ENCODE peak calls at places on chromosomes 13 and 19, in seven cellular contexts. One of them, this sample, is unnamed.

GRCh38 chr19:769610-770009 is 18.7 kb downstream of the MISP start:
- DNase-seq in lower lobe of right lung: no peak
- DNase-seq in activated CD4-positive, CD25-positive, alpha-beta regulatory T cell treated with anti-CD3 and anti-CD28 coated beads, Interleukin-2, amount 50 U/mL, for 16 hours: no peak
- DNase-seq in T-helper 1 cell: no peak
- DNase-seq in activated CD8-positive, alpha-beta memory T cell treated with anti-CD3 and anti-CD28 coated beads for 4 hours: no peak
- DNase-seq in stimulated activated CD8-positive, alpha-beta memory T cell treated with anti-CD3 and anti-CD28 coated beads, Interleukin-4, amount 100 ng/mL, for 24 hours: no peak
- DNase-seq in T-cell: no peak
- DNase-seq in this sample: no peak

GRCh38 chr19:7552781-7553180 is 17.3 kb downstream of the PNPLA6 start:
- DNase-seq in lower lobe of right lung: no peak
- DNase-seq in activated CD4-positive, CD25-positive, alpha-beta regulatory T cell treated with anti-CD3 and anti-CD28 coated beads, Interleukin-2, amount 50 U/mL, for 16 hours: no peak
- DNase-seq in T-helper 1 cell: no peak
- DNase-seq in activated CD8-positive, alpha-beta memory T cell treated with anti-CD3 and anti-CD28 coated beads for 4 hours: no peak
- DNase-seq in stimulated activated CD8-positive, alpha-beta memory T cell treated with anti-CD3 and anti-CD28 coated beads, Interleukin-4, amount 100 ng/mL, for 24 hours: no peak
- DNase-seq in T-cell: no peak
- DNase-seq in this sample: no peak

GRCh38 chr13:49063526-49063925 is 87.8 kb downstream of the FNDC3A start:
- DNase-seq in lower lobe of right lung: no peak
- DNase-seq in activated CD4-positive, CD25-positive, alpha-beta regulatory T cell treated with anti-CD3 and anti-CD28 coated beads, Interleukin-2, amount 50 U/mL, for 16 hours: no peak
- DNase-seq in T-helper 1 cell: no peak
- DNase-seq in activated CD8-positive, alpha-beta memory T cell treated with anti-CD3 and anti-CD28 coated beads for 4 hours: no peak
- DNase-seq in stimulated activated CD8-positive, alpha-beta memory T cell treated with anti-CD3 and anti-CD28 coated beads, Interleukin-4, amount 100 ng/mL, for 24 hours: no peak
- DNase-seq in T-cell: no peak
- DNase-seq in this sample: no peak

GRCh38 chr19:45938733-45939319 is 24.2 kb upstream of the NANOS2 start:
- DNase-seq in lower lobe of right lung: no peak
- DNase-seq in activated CD4-positive, CD25-positive, alpha-beta regulatory T cell treated with anti-CD3 and anti-CD28 coated beads, Interleukin-2, amount 50 U/mL, for 16 hours: no peak
- DNase-seq in T-helper 1 cell: no peak
- DNase-seq in activated CD8-positive, alpha-beta memory T cell treated with anti-CD3 and anti-CD28 coated beads for 4 hours: no peak
- DNase-seq in stimulated activated CD8-positive, alpha-beta memory T cell treated with anti-CD3 and anti-CD28 coated beads, Interleukin-4, amount 100 ng/mL, for 24 hours: no peak
- DNase-seq in T-cell: no peak
- DNase-seq in this sample: peak; percentile 49

GRCh38 chr19:42176649-42176989 is 40.9 kb downstream of the DEDD2 start:
- DNase-seq in lower lobe of right lung: no peak
- DNase-seq in activated CD4-positive, CD25-positive, alpha-beta regulatory T cell treated with anti-CD3 and anti-CD28 coated beads, Interleukin-2, amount 50 U/mL, for 16 hours: no peak
- DNase-seq in T-helper 1 cell: no peak
- DNase-seq in activated CD8-positive, alpha-beta memory T cell treated with anti-CD3 and anti-CD28 coated beads for 4 hours: no peak
- DNase-seq in stimulated activated CD8-positive, alpha-beta memory T cell treated with anti-CD3 and anti-CD28 coated beads, Interleukin-4, amount 100 ng/mL, for 24 hours: no peak
- DNase-seq in T-cell: no peak
- DNase-seq in this sample: no peak

GRCh38 chr13:112241288-112241687 is 134.9 kb upstream of the SPACA7 start:
- DNase-seq in lower lobe of right lung: no peak
- DNase-seq in activated CD4-positive, CD25-positive, alpha-beta regulatory T cell treated with anti-CD3 and anti-CD28 coated beads, Interleukin-2, amount 50 U/mL, for 16 hours: no peak
- DNase-seq in T-helper 1 cell: no peak
- DNase-seq in activated CD8-positive, alpha-beta memory T cell treated with anti-CD3 and anti-CD28 coated beads for 4 hours: no peak
- DNase-seq in stimulated activated CD8-positive, alpha-beta memory T cell treated with anti-CD3 and anti-CD28 coated beads, Interleukin-4, amount 100 ng/mL, for 24 hours: no peak
- DNase-seq in T-cell: no peak
- DNase-seq in this sample: no peak

GRCh38 chr19:55688422-55689218 is 13.6 kb downstream of the EPN1 start:
- DNase-seq in lower lobe of right lung: peak; percentile 36
- DNase-seq in activated CD4-positive, CD25-positive, alpha-beta regulatory T cell treated with anti-CD3 and anti-CD28 coated beads, Interleukin-2, amount 50 U/mL, for 16 hours: no peak
- DNase-seq in T-helper 1 cell: no peak
- DNase-seq in activated CD8-positive, alpha-beta memory T cell treated with anti-CD3 and anti-CD28 coated beads for 4 hours: no peak
- DNase-seq in stimulated activated CD8-positive, alpha-beta memory T cell treated with anti-CD3 and anti-CD28 coated beads, Interleukin-4, amount 100 ng/mL, for 24 hours: no peak
- DNase-seq in T-cell: no peak
- DNase-seq in this sample: peak; percentile 51

GRCh38 chr13:95714142-95714832 is 37.3 kb downstream of the DNAJC3 start:
- DNase-seq in lower lobe of right lung: no peak
- DNase-seq in activated CD4-positive, CD25-positive, alpha-beta regulatory T cell treated with anti-CD3 and anti-CD28 coated beads, Interleukin-2, amount 50 U/mL, for 16 hours: no peak
- DNase-seq in T-helper 1 cell: no peak
- DNase-seq in activated CD8-positive, alpha-beta memory T cell treated with anti-CD3 and anti-CD28 coated beads for 4 hours: no peak
- DNase-seq in stimulated activated CD8-positive, alpha-beta memory T cell treated with anti-CD3 and anti-CD28 coated beads, Interleukin-4, amount 100 ng/mL, for 24 hours: no peak
- DNase-seq in T-cell: no peak
- DNase-seq in this sample: no peak

This sample was measured in natural killer cell treated with Interleukin-12 subunit alpha and Interleukin-12 subunit beta and Interleukin-15 and Interleukin-18, amount 100 ng/mL, for 72 hours.